ENCODE peak calls at places on chromosomes 12 and 14, in four cellular contexts. One of them, this sample, is unnamed. For H3K4me1, the result is how much of the 10 kb centered on the place peaks cover.

GRCh38 chr12:79454338-79454777 is 236.4 kb downstream of the PAWR start:
- DNase-seq in fibroblast of lung: peak
- DNase-seq in left ventricle myocardium inferior: no peak
- DNase-seq in right atrium auricular region: no peak
- DNase-seq in this sample: peak

GRCh38 chr14:50657753-50658152 is 10.4 kb downstream of the SAV1 start:
- DNase-seq in fibroblast of lung: no peak
- DNase-seq in left ventricle myocardium inferior: no peak
- DNase-seq in right atrium auricular region: no peak
- DNase-seq in this sample: no peak

GRCh38 chr12:3040026-3040656 is 37.0 kb upstream of the TSPAN9 start:
- DNase-seq in fibroblast of lung: no peak
- DNase-seq in left ventricle myocardium inferior: no peak
- DNase-seq in right atrium auricular region: no peak
- DNase-seq in this sample: no peak

GRCh38 chr14:23694085-23694975 is 58.2 kb downstream of the DHRS2 start:
- DNase-seq in fibroblast of lung: no peak
- DNase-seq in left ventricle myocardium inferior: no peak
- DNase-seq in right atrium auricular region: no peak
- DNase-seq in this sample: peak

GRCh38 chr14:31403707-31404106 is 16.6 kb downstream of the HEATR5A start:
- DNase-seq in fibroblast of lung: no peak
- DNase-seq in left ventricle myocardium inferior: no peak
- DNase-seq in right atrium auricular region: no peak
- DNase-seq in this sample: no peak

GRCh38 chr12:14716848-14717444 is 20.5 kb upstream of the GUCY2C start:
- DNase-seq in fibroblast of lung: peak
- DNase-seq in left ventricle myocardium inferior: no peak
- DNase-seq in right atrium auricular region: no peak
- DNase-seq in this sample: peak

GRCh38 chr12:51752490-51752889 is 96.0 kb downstream of the FIGNL2 start:
- DNase-seq in fibroblast of lung: peak
- DNase-seq in left ventricle myocardium inferior: peak
- DNase-seq in right atrium auricular region: peak
- DNase-seq in this sample: no peak

GRCh38 chr12:65568517-65568916 is 255.8 kb upstream of the HMGA2 start:
- DNase-seq in fibroblast of lung: peak
- DNase-seq in left ventricle myocardium inferior: no peak
- DNase-seq in right atrium auricular region: no peak
- DNase-seq in this sample: peak

GRCh38 chr12:96143392-96143791 is 50.8 kb upstream of the ELK3 start:
- DNase-seq in fibroblast of lung: no peak
- DNase-seq in left ventricle myocardium inferior: no peak
- DNase-seq in right atrium auricular region: no peak
- DNase-seq in this sample: no peak

GRCh38 chr12:49538740-49539403 is at the start of gene KCNH3:
- DNase-seq in fibroblast of lung: peak
- DNase-seq in left ventricle myocardium inferior: peak
- DNase-seq in right atrium auricular region: peak
- DNase-seq in this sample: no peak

GRCh38 chr12:30450872-30451271 is 244.8 kb downstream of the IPO8 start:
- DNase-seq in fibroblast of lung: peak
- DNase-seq in left ventricle myocardium inferior: no peak
- DNase-seq in right atrium auricular region: no peak
- DNase-seq in this sample: peak

GRCh38 chr12:130640496-130640895 is 75.6 kb downstream of the RIMBP2 start:
- DNase-seq in fibroblast of lung: no peak
- DNase-seq in left ventricle myocardium inferior: no peak
- DNase-seq in right atrium auricular region: no peak
- DNase-seq in this sample: no peak

GRCh38 chr12:6647083-6647604 is at the start of gene ACRBP:
- DNase-seq in fibroblast of lung: peak
- DNase-seq in left ventricle myocardium inferior: peak
- DNase-seq in right atrium auricular region: peak
- DNase-seq in this sample: no peak

GRCh38 chr14:19823765-19824164 is 20.2 kb downstream of the OR4N2 start:
- DNase-seq in fibroblast of lung: peak
- DNase-seq in left ventricle myocardium inferior: no peak
- DNase-seq in right atrium auricular region: no peak
- DNase-seq in this sample: peak

GRCh38 chr12:108424026-108424425 is 84.9 kb upstream of the CMKLR1 start:
- DNase-seq in fibroblast of lung: no peak
- DNase-seq in left ventricle myocardium inferior: no peak
- DNase-seq in right atrium auricular region: no peak
- DNase-seq in this sample: no peak

GRCh38 chr12:108419949-108420348 is 80.8 kb upstream of the CMKLR1 start:
- DNase-seq in fibroblast of lung: no peak
- DNase-seq in left ventricle myocardium inferior: no peak
- DNase-seq in right atrium auricular region: no peak
- DNase-seq in this sample: no peak

GRCh38 chr12:108425238-108425795 is 86.2 kb upstream of the CMKLR1 start:
- DNase-seq in fibroblast of lung: no peak
- DNase-seq in left ventricle myocardium inferior: no peak
- DNase-seq in right atrium auricular region: no peak
- DNase-seq in this sample: no peak

GRCh38 chr12:108424816-108425215 is 85.7 kb upstream of the CMKLR1 start:
- DNase-seq in fibroblast of lung: no peak
- DNase-seq in left ventricle myocardium inferior: no peak
- DNase-seq in right atrium auricular region: no peak
- DNase-seq in this sample: no peak

DNA sequence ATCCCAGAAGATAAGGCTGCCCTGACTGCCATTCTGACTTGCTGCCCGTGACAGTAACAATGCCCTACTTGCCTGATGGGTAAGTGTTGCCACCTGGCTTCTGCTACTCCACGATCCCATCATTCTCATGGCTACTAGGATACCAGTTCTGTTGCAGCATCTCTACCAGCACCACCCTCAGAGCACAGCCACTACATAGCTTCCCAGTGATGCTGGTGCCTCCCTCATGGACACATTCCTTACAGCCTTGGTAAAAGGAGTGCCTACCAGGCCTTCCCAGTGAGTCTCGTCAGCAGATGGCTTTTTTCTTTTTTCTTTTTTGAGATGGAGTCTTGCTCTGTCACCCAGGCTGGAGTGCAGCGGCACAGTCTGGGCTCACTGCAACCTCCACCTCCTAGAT is 84.4 kb upstream of the CMKLR1 start:
- DNase-seq in fibroblast of lung: no peak
- DNase-seq in left ventricle myocardium inferior: no peak
- DNase-seq in right atrium auricular region: no peak
- DNase-seq in this sample: no peak
- TF ChIP-seq CTCF in fibroblast of lung: no peak
- TF ChIP-seq CTCF in left ventricle myocardium inferior: no peak
- TF ChIP-seq CTCF in right atrium auricular region: no peak
- TF ChIP-seq CTCF in this sample: no peak

GRCh38 chr14:33679461-33680225 is 271.2 kb downstream of the EGLN3 start:
- DNase-seq in fibroblast of lung: peak
- DNase-seq in left ventricle myocardium inferior: no peak
- DNase-seq in right atrium auricular region: no peak
- DNase-seq in this sample: peak
- H3K27ac ChIP-seq in fibroblast of lung: no peak
- H3K27ac ChIP-seq in left ventricle myocardium inferior: no peak
- H3K27ac ChIP-seq in right atrium auricular region: no peak
- H3K27ac ChIP-seq in this sample: no peak

DNA sequence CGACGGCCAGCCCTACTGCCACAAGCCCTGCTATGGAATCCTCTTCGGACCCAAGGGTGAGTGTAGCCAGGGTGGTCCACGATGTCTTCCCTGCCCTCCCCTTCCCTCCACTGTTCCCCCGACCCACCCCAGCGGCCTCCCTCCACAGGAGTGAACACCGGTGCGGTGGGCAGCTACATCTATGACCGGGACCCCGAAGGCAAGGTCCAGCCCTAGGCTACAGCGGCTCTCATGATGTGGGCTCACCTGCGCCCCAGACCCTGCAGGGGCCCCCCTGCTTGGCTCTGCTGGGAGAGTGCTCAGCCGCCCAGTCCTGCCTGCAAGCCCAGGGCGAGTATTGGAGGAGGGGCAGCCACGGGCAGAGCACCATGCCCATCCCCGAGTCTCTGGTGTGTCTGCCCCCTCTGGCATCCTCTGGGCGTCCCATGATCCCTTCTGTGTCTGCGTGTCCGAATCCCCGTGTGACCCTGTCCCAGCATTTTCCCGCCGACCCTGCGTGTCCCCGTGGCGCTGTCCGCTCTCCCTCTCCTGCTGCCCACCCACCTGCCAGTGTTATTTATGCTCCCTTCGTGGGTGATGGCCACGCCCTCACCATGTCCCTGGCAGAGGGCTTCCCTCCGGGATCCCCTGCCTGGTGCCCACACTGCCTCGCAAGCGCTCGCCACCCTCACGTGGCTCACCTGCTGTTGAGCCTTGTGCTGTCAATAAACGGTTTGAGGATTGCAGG is 5.0 kb downstream of the CRIP2 start:
- DNase-seq in fibroblast of lung: no peak
- DNase-seq in left ventricle myocardium inferior: no peak
- DNase-seq in right atrium auricular region: no peak
- DNase-seq in this sample: no peak
- H3K4me1 ChIP-seq in fibroblast of lung: under half
- H3K4me1 ChIP-seq in left ventricle myocardium inferior: half or more
- H3K4me1 ChIP-seq in right atrium auricular region: under half
- H3K4me1 ChIP-seq in this sample: under half

GRCh38 chr14:76647699-76648298 is 113.5 kb upstream of the VASH1 start:
- DNase-seq in fibroblast of lung: peak
- DNase-seq in left ventricle myocardium inferior: no peak
- DNase-seq in right atrium auricular region: no peak
- DNase-seq in this sample: no peak
- TF ChIP-seq CTCF in fibroblast of lung: peak
- TF ChIP-seq CTCF in left ventricle myocardium inferior: peak
- TF ChIP-seq CTCF in right atrium auricular region: peak
- TF ChIP-seq CTCF in this sample: peak

DNA sequence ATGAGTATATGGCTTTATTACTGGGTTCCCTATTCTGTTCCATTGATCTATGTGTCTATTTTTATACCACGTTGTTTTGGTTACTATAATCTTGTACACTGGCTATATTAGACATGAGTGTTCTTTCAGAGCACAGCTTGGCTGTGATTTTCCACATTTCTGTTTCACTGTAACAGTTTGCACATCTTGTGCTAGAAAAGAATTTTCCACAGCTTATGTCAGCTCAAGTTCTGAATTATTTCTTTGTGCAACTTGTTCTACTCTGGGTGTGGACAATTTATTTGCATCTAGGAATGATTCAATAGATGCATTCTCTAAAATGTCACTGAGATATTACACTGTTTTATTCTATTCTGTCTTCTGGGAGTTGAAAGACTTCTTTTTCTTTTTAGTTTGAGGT is 28.4 kb upstream of the OR5AU1 start:
- DNase-seq in fibroblast of lung: no peak
- DNase-seq in left ventricle myocardium inferior: no peak
- DNase-seq in right atrium auricular region: no peak
- DNase-seq in this sample: no peak
- H3K27ac ChIP-seq in fibroblast of lung: no peak
- H3K27ac ChIP-seq in left ventricle myocardium inferior: peak
- H3K27ac ChIP-seq in right atrium auricular region: no peak
- H3K27ac ChIP-seq in this sample: no peak

GRCh38 chr14:61524211-61524806 is 171.0 kb upstream of the HIF1A start:
- DNase-seq in fibroblast of lung: peak
- DNase-seq in left ventricle myocardium inferior: no peak
- DNase-seq in right atrium auricular region: no peak
- DNase-seq in this sample: peak
- H3K4me1 ChIP-seq in fibroblast of lung: under half
- H3K4me1 ChIP-seq in left ventricle myocardium inferior: half or more
- H3K4me1 ChIP-seq in right atrium auricular region: under half
- H3K4me1 ChIP-seq in this sample: under half

GRCh38 chr14:96264850-96265249 is 8.8 kb downstream of the BDKRB1 start:
- DNase-seq in fibroblast of lung: peak
- DNase-seq in left ventricle myocardium inferior: no peak
- DNase-seq in right atrium auricular region: no peak
- DNase-seq in this sample: no peak
- TF ChIP-seq CTCF in fibroblast of lung: peak
- TF ChIP-seq CTCF in left ventricle myocardium inferior: no peak
- TF ChIP-seq CTCF in right atrium auricular region: no peak
- TF ChIP-seq CTCF in this sample: peak

GRCh38 chr12:106581543-106582263 is 1.1 kb upstream of the RFX4 start:
- DNase-seq in fibroblast of lung: no peak
- DNase-seq in left ventricle myocardium inferior: no peak
- DNase-seq in right atrium auricular region: no peak
- DNase-seq in this sample: no peak
- H3K27ac ChIP-seq in fibroblast of lung: no peak
- H3K27ac ChIP-seq in left ventricle myocardium inferior: no peak
- H3K27ac ChIP-seq in right atrium auricular region: no peak
- H3K27ac ChIP-seq in this sample: no peak

DNA sequence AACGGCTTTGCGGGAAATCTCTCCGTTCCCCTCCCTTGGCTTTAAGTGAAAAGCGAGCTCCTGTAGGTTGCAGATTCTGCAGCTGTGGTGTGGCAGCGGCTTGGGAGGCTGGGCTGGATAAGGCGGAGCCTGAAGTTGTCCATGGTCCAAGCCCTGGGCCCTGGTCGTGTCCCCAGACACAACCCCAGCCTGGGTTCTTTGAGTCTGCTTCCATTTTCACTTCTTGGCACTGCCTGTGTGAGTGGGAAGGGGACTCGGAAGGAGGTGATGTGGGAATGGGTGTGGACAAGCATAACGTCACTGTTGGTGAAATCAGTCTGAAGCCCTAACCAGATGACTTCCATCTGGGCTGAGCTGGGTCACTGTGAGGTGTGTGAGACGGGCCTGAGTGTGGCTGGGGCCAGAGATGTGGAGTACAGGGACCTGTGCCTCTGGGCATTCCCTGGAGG is 43.0 kb upstream of the CTDSP2 start:
- DNase-seq in fibroblast of lung: peak
- DNase-seq in left ventricle myocardium inferior: peak
- DNase-seq in right atrium auricular region: peak
- DNase-seq in this sample: peak
- H3K4me1 ChIP-seq in fibroblast of lung: under half
- H3K4me1 ChIP-seq in left ventricle myocardium inferior: half or more
- H3K4me1 ChIP-seq in right atrium auricular region: under half
- H3K4me1 ChIP-seq in this sample: under half

DNA sequence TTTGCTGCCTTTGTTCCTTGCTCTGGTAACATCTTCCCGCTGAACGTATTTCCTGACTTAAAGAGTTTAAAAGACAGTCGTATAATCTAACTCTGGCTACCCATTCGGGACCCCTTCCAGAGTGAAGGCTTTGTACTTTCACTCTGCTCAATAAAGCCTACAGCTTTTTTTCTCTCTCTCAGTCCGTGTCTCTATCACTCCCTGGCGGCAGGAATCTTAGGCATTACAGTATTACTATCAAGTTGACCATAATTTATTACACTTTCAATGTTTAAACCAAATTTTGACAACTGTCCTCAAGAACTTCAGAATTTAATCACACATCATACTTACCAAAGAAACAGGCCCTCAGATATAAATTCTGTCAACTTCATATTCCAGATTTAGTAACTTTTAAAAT is 967.9 kb downstream of the FSCB start:
- DNase-seq in fibroblast of lung: no peak
- DNase-seq in left ventricle myocardium inferior: no peak
- DNase-seq in right atrium auricular region: no peak
- DNase-seq in this sample: peak
- TF ChIP-seq CTCF in fibroblast of lung: no peak
- TF ChIP-seq CTCF in left ventricle myocardium inferior: peak
- TF ChIP-seq CTCF in right atrium auricular region: peak
- TF ChIP-seq CTCF in this sample: peak